ENCODE peak calls at places on chromosome 17, in nine cellular contexts. One of them, this sample, is unnamed.
A peak's percentile ranks its signal among the peaks of the same experiment; 100 is the strongest.

GRCh38 chr17:47989700-47990099 is 18.8 kb downstream of the CDK5RAP3 start:
- DNase-seq in stimulated activated CD8-positive, alpha-beta memory T cell treated with anti-CD3 and anti-CD28 coated beads, Interleukin-15, amount 100 ng/mL, for 1 hour: no peak
- DNase-seq in activated T-helper 1 cell treated with anti-CD3 and anti-CD28 coated beads, Interleukin-2, amount 50 U/mL, for 16 hours: no peak
- DNase-seq in hippocampal formation: no peak
- DNase-seq in HCT116: no peak
- DNase-seq in renal cortical epithelial cell: no peak
- DNase-seq in mesothelial cell of epicardium: no peak
- DNase-seq in left lung: no peak
- DNase-seq in left kidney: no peak
- DNase-seq in this sample: no peak

GRCh38 chr17:40351185-40352043 is 13.1 kb downstream of the GJD3 start:
- DNase-seq in stimulated activated CD8-positive, alpha-beta memory T cell treated with anti-CD3 and anti-CD28 coated beads, Interleukin-15, amount 100 ng/mL, for 1 hour: no peak
- DNase-seq in activated T-helper 1 cell treated with anti-CD3 and anti-CD28 coated beads, Interleukin-2, amount 50 U/mL, for 16 hours: no peak
- DNase-seq in hippocampal formation: no peak
- DNase-seq in HCT116: no peak
- DNase-seq in renal cortical epithelial cell: no peak
- DNase-seq in mesothelial cell of epicardium: no peak
- DNase-seq in left lung: peak; percentile 54
- DNase-seq in left kidney: peak; percentile 75
- DNase-seq in this sample: no peak

GRCh38 chr17:57211543-57211942 is 44.8 kb upstream of the MSI2 start:
- DNase-seq in stimulated activated CD8-positive, alpha-beta memory T cell treated with anti-CD3 and anti-CD28 coated beads, Interleukin-15, amount 100 ng/mL, for 1 hour: no peak
- DNase-seq in activated T-helper 1 cell treated with anti-CD3 and anti-CD28 coated beads, Interleukin-2, amount 50 U/mL, for 16 hours: no peak
- DNase-seq in hippocampal formation: no peak
- DNase-seq in HCT116: no peak
- DNase-seq in renal cortical epithelial cell: peak; percentile 61
- DNase-seq in mesothelial cell of epicardium: no peak
- DNase-seq in left lung: no peak
- DNase-seq in left kidney: no peak
- DNase-seq in this sample: peak; percentile 86

GRCh38 chr17:34665803-34666763 is 86.7 kb downstream of the TMEM132E start:
- DNase-seq in stimulated activated CD8-positive, alpha-beta memory T cell treated with anti-CD3 and anti-CD28 coated beads, Interleukin-15, amount 100 ng/mL, for 1 hour: no peak
- DNase-seq in activated T-helper 1 cell treated with anti-CD3 and anti-CD28 coated beads, Interleukin-2, amount 50 U/mL, for 16 hours: no peak
- DNase-seq in hippocampal formation: no peak
- DNase-seq in HCT116: no peak
- DNase-seq in renal cortical epithelial cell: no peak
- DNase-seq in mesothelial cell of epicardium: no peak
- DNase-seq in left lung: no peak
- DNase-seq in left kidney: peak; percentile 29
- DNase-seq in this sample: no peak

GRCh38 chr17:45006927-45007461 is 38.9 kb upstream of the C1QL1 start:
- DNase-seq in stimulated activated CD8-positive, alpha-beta memory T cell treated with anti-CD3 and anti-CD28 coated beads, Interleukin-15, amount 100 ng/mL, for 1 hour: no peak
- DNase-seq in activated T-helper 1 cell treated with anti-CD3 and anti-CD28 coated beads, Interleukin-2, amount 50 U/mL, for 16 hours: no peak
- DNase-seq in hippocampal formation: no peak
- DNase-seq in HCT116: no peak
- DNase-seq in renal cortical epithelial cell: no peak
- DNase-seq in mesothelial cell of epicardium: no peak
- DNase-seq in left lung: no peak
- DNase-seq in left kidney: peak; percentile 89
- DNase-seq in this sample: peak; percentile 29

GRCh38 chr17:57993471-57994365 is 5.7 kb upstream of the VEZF1 start:
- DNase-seq in stimulated activated CD8-positive, alpha-beta memory T cell treated with anti-CD3 and anti-CD28 coated beads, Interleukin-15, amount 100 ng/mL, for 1 hour: no peak
- DNase-seq in activated T-helper 1 cell treated with anti-CD3 and anti-CD28 coated beads, Interleukin-2, amount 50 U/mL, for 16 hours: no peak
- DNase-seq in hippocampal formation: no peak
- DNase-seq in HCT116: no peak
- DNase-seq in renal cortical epithelial cell: no peak
- DNase-seq in mesothelial cell of epicardium: no peak
- DNase-seq in left lung: no peak
- DNase-seq in left kidney: peak; percentile 55
- DNase-seq in this sample: no peak

GRCh38 chr17:57372156-57372555 is 115.8 kb downstream of the MSI2 start:
- DNase-seq in stimulated activated CD8-positive, alpha-beta memory T cell treated with anti-CD3 and anti-CD28 coated beads, Interleukin-15, amount 100 ng/mL, for 1 hour: no peak
- DNase-seq in activated T-helper 1 cell treated with anti-CD3 and anti-CD28 coated beads, Interleukin-2, amount 50 U/mL, for 16 hours: no peak
- DNase-seq in hippocampal formation: no peak
- DNase-seq in HCT116: peak; percentile 75
- DNase-seq in renal cortical epithelial cell: peak; percentile 89
- DNase-seq in mesothelial cell of epicardium: no peak
- DNase-seq in left lung: no peak
- DNase-seq in left kidney: no peak
- DNase-seq in this sample: peak; percentile 67

GRCh38 chr17:39028690-39029089 is 61.5 kb upstream of the FBXO47 start:
- DNase-seq in stimulated activated CD8-positive, alpha-beta memory T cell treated with anti-CD3 and anti-CD28 coated beads, Interleukin-15, amount 100 ng/mL, for 1 hour: no peak
- DNase-seq in activated T-helper 1 cell treated with anti-CD3 and anti-CD28 coated beads, Interleukin-2, amount 50 U/mL, for 16 hours: no peak
- DNase-seq in hippocampal formation: no peak
- DNase-seq in HCT116: no peak
- DNase-seq in renal cortical epithelial cell: no peak
- DNase-seq in mesothelial cell of epicardium: no peak
- DNase-seq in left lung: no peak
- DNase-seq in left kidney: no peak
- DNase-seq in this sample: no peak

GRCh38 chr17:55327225-55328088 is 62.7 kb downstream of the HLF start:
- DNase-seq in stimulated activated CD8-positive, alpha-beta memory T cell treated with anti-CD3 and anti-CD28 coated beads, Interleukin-15, amount 100 ng/mL, for 1 hour: no peak
- DNase-seq in activated T-helper 1 cell treated with anti-CD3 and anti-CD28 coated beads, Interleukin-2, amount 50 U/mL, for 16 hours: no peak
- DNase-seq in hippocampal formation: no peak
- DNase-seq in HCT116: no peak
- DNase-seq in renal cortical epithelial cell: peak; percentile 31
- DNase-seq in mesothelial cell of epicardium: no peak
- DNase-seq in left lung: no peak
- DNase-seq in left kidney: no peak
- DNase-seq in this sample: no peak

GRCh38 chr17:36188891-36189306 is 7.7 kb downstream of the CCL3L1 start:
- DNase-seq in stimulated activated CD8-positive, alpha-beta memory T cell treated with anti-CD3 and anti-CD28 coated beads, Interleukin-15, amount 100 ng/mL, for 1 hour: no peak
- DNase-seq in activated T-helper 1 cell treated with anti-CD3 and anti-CD28 coated beads, Interleukin-2, amount 50 U/mL, for 16 hours: no peak
- DNase-seq in hippocampal formation: no peak
- DNase-seq in HCT116: no peak
- DNase-seq in renal cortical epithelial cell: no peak
- DNase-seq in mesothelial cell of epicardium: no peak
- DNase-seq in left lung: no peak
- DNase-seq in left kidney: peak; percentile 26
- DNase-seq in this sample: no peak

GRCh38 chr17:50908860-50909764 is 43.0 kb upstream of the TOB1 start:
- DNase-seq in stimulated activated CD8-positive, alpha-beta memory T cell treated with anti-CD3 and anti-CD28 coated beads, Interleukin-15, amount 100 ng/mL, for 1 hour: no peak
- DNase-seq in activated T-helper 1 cell treated with anti-CD3 and anti-CD28 coated beads, Interleukin-2, amount 50 U/mL, for 16 hours: no peak
- DNase-seq in hippocampal formation: no peak
- DNase-seq in HCT116: no peak
- DNase-seq in renal cortical epithelial cell: peak; percentile 57
- DNase-seq in mesothelial cell of epicardium: no peak
- DNase-seq in left lung: no peak
- DNase-seq in left kidney: peak; percentile 62
- DNase-seq in this sample: no peak

GRCh38 chr17:79624658-79625478 is 14.0 kb upstream of the RBFOX3 start:
- DNase-seq in stimulated activated CD8-positive, alpha-beta memory T cell treated with anti-CD3 and anti-CD28 coated beads, Interleukin-15, amount 100 ng/mL, for 1 hour: no peak
- DNase-seq in activated T-helper 1 cell treated with anti-CD3 and anti-CD28 coated beads, Interleukin-2, amount 50 U/mL, for 16 hours: no peak
- DNase-seq in hippocampal formation: no peak
- DNase-seq in HCT116: no peak
- DNase-seq in renal cortical epithelial cell: no peak
- DNase-seq in mesothelial cell of epicardium: peak; percentile 9
- DNase-seq in left lung: peak; percentile 24
- DNase-seq in left kidney: no peak
- DNase-seq in this sample: no peak

GRCh38 chr17:81512560-81512983 is at the start of gene ACTG1:
- DNase-seq in stimulated activated CD8-positive, alpha-beta memory T cell treated with anti-CD3 and anti-CD28 coated beads, Interleukin-15, amount 100 ng/mL, for 1 hour: peak; percentile 80
- DNase-seq in activated T-helper 1 cell treated with anti-CD3 and anti-CD28 coated beads, Interleukin-2, amount 50 U/mL, for 16 hours: peak; percentile 90
- DNase-seq in hippocampal formation: peak; percentile 87
- DNase-seq in HCT116: peak; percentile 80
- DNase-seq in renal cortical epithelial cell: peak; percentile 69
- DNase-seq in mesothelial cell of epicardium: peak; percentile 87
- DNase-seq in left lung: peak; percentile 96
- DNase-seq in left kidney: peak; percentile 97
- DNase-seq in this sample: peak; percentile 97

GRCh38 chr17:79338589-79338988 is 264.0 kb downstream of the ENGASE start:
- DNase-seq in stimulated activated CD8-positive, alpha-beta memory T cell treated with anti-CD3 and anti-CD28 coated beads, Interleukin-15, amount 100 ng/mL, for 1 hour: no peak
- DNase-seq in activated T-helper 1 cell treated with anti-CD3 and anti-CD28 coated beads, Interleukin-2, amount 50 U/mL, for 16 hours: no peak
- DNase-seq in hippocampal formation: no peak
- DNase-seq in HCT116: no peak
- DNase-seq in renal cortical epithelial cell: peak; percentile 33
- DNase-seq in mesothelial cell of epicardium: no peak
- DNase-seq in left lung: no peak
- DNase-seq in left kidney: no peak
- DNase-seq in this sample: peak; percentile 30

GRCh38 chr17:37462492-37462891 is 27.2 kb upstream of the DUSP14 start:
- DNase-seq in stimulated activated CD8-positive, alpha-beta memory T cell treated with anti-CD3 and anti-CD28 coated beads, Interleukin-15, amount 100 ng/mL, for 1 hour: no peak
- DNase-seq in activated T-helper 1 cell treated with anti-CD3 and anti-CD28 coated beads, Interleukin-2, amount 50 U/mL, for 16 hours: no peak
- DNase-seq in hippocampal formation: no peak
- DNase-seq in HCT116: no peak
- DNase-seq in renal cortical epithelial cell: no peak
- DNase-seq in mesothelial cell of epicardium: no peak
- DNase-seq in left lung: no peak
- DNase-seq in left kidney: no peak
- DNase-seq in this sample: no peak

GRCh38 chr17:37481001-37481665 is 8.6 kb upstream of the DUSP14 start:
- DNase-seq in stimulated activated CD8-positive, alpha-beta memory T cell treated with anti-CD3 and anti-CD28 coated beads, Interleukin-15, amount 100 ng/mL, for 1 hour: no peak
- DNase-seq in activated T-helper 1 cell treated with anti-CD3 and anti-CD28 coated beads, Interleukin-2, amount 50 U/mL, for 16 hours: no peak
- DNase-seq in hippocampal formation: no peak
- DNase-seq in HCT116: no peak
- DNase-seq in renal cortical epithelial cell: no peak
- DNase-seq in mesothelial cell of epicardium: no peak
- DNase-seq in left lung: no peak
- DNase-seq in left kidney: no peak
- DNase-seq in this sample: no peak

GRCh38 chr17:11144358-11145233 is 96.4 kb upstream of the SHISA6 start:
- DNase-seq in stimulated activated CD8-positive, alpha-beta memory T cell treated with anti-CD3 and anti-CD28 coated beads, Interleukin-15, amount 100 ng/mL, for 1 hour: no peak
- DNase-seq in activated T-helper 1 cell treated with anti-CD3 and anti-CD28 coated beads, Interleukin-2, amount 50 U/mL, for 16 hours: no peak
- DNase-seq in hippocampal formation: no peak
- DNase-seq in HCT116: no peak
- DNase-seq in renal cortical epithelial cell: peak; percentile 3
- DNase-seq in mesothelial cell of epicardium: no peak
- DNase-seq in left lung: no peak
- DNase-seq in left kidney: peak; percentile 78
- DNase-seq in this sample: peak; percentile 29

GRCh38 chr17:75624021-75624420 is 9.2 kb upstream of the SMIM5 start:
- DNase-seq in stimulated activated CD8-positive, alpha-beta memory T cell treated with anti-CD3 and anti-CD28 coated beads, Interleukin-15, amount 100 ng/mL, for 1 hour: no peak
- DNase-seq in activated T-helper 1 cell treated with anti-CD3 and anti-CD28 coated beads, Interleukin-2, amount 50 U/mL, for 16 hours: no peak
- DNase-seq in hippocampal formation: no peak
- DNase-seq in HCT116: no peak
- DNase-seq in renal cortical epithelial cell: no peak
- DNase-seq in mesothelial cell of epicardium: no peak
- DNase-seq in left lung: no peak
- DNase-seq in left kidney: no peak
- DNase-seq in this sample: no peak

GRCh38 chr17:65698381-65699061 is 137.1 kb upstream of the AXIN2 start:
- DNase-seq in stimulated activated CD8-positive, alpha-beta memory T cell treated with anti-CD3 and anti-CD28 coated beads, Interleukin-15, amount 100 ng/mL, for 1 hour: no peak
- DNase-seq in activated T-helper 1 cell treated with anti-CD3 and anti-CD28 coated beads, Interleukin-2, amount 50 U/mL, for 16 hours: no peak
- DNase-seq in hippocampal formation: no peak
- DNase-seq in HCT116: no peak
- DNase-seq in renal cortical epithelial cell: peak; percentile 95
- DNase-seq in mesothelial cell of epicardium: no peak
- DNase-seq in left lung: no peak
- DNase-seq in left kidney: peak; percentile 58
- DNase-seq in this sample: peak; percentile 57

GRCh38 chr17:49022391-49022941 is 25.3 kb downstream of the IGF2BP1 start:
- DNase-seq in stimulated activated CD8-positive, alpha-beta memory T cell treated with anti-CD3 and anti-CD28 coated beads, Interleukin-15, amount 100 ng/mL, for 1 hour: no peak
- DNase-seq in activated T-helper 1 cell treated with anti-CD3 and anti-CD28 coated beads, Interleukin-2, amount 50 U/mL, for 16 hours: no peak
- DNase-seq in hippocampal formation: no peak
- DNase-seq in HCT116: no peak
- DNase-seq in renal cortical epithelial cell: peak; percentile 80
- DNase-seq in mesothelial cell of epicardium: no peak
- DNase-seq in left lung: no peak
- DNase-seq in left kidney: peak; percentile 93
- DNase-seq in this sample: peak; percentile 65

GRCh38 chr17:77846531-77847085 is 111.9 kb upstream of the TNRC6C start:
- DNase-seq in stimulated activated CD8-positive, alpha-beta memory T cell treated with anti-CD3 and anti-CD28 coated beads, Interleukin-15, amount 100 ng/mL, for 1 hour: no peak
- DNase-seq in activated T-helper 1 cell treated with anti-CD3 and anti-CD28 coated beads, Interleukin-2, amount 50 U/mL, for 16 hours: no peak
- DNase-seq in hippocampal formation: no peak
- DNase-seq in HCT116: no peak
- DNase-seq in renal cortical epithelial cell: no peak
- DNase-seq in mesothelial cell of epicardium: no peak
- DNase-seq in left lung: peak; percentile 59
- DNase-seq in left kidney: no peak
- DNase-seq in this sample: no peak

GRCh38 chr17:15185625-15185991 is 79.5 kb downstream of the PMP22 start:
- DNase-seq in stimulated activated CD8-positive, alpha-beta memory T cell treated with anti-CD3 and anti-CD28 coated beads, Interleukin-15, amount 100 ng/mL, for 1 hour: no peak
- DNase-seq in activated T-helper 1 cell treated with anti-CD3 and anti-CD28 coated beads, Interleukin-2, amount 50 U/mL, for 16 hours: no peak
- DNase-seq in hippocampal formation: no peak
- DNase-seq in HCT116: no peak
- DNase-seq in renal cortical epithelial cell: no peak
- DNase-seq in mesothelial cell of epicardium: no peak
- DNase-seq in left lung: no peak
- DNase-seq in left kidney: peak; percentile 39
- DNase-seq in this sample: no peak

GRCh38 chr17:28381141-28381825 is 9.8 kb downstream of the SARM1 start:
- DNase-seq in stimulated activated CD8-positive, alpha-beta memory T cell treated with anti-CD3 and anti-CD28 coated beads, Interleukin-15, amount 100 ng/mL, for 1 hour: no peak
- DNase-seq in activated T-helper 1 cell treated with anti-CD3 and anti-CD28 coated beads, Interleukin-2, amount 50 U/mL, for 16 hours: no peak
- DNase-seq in hippocampal formation: no peak
- DNase-seq in HCT116: no peak
- DNase-seq in renal cortical epithelial cell: no peak
- DNase-seq in mesothelial cell of epicardium: no peak
- DNase-seq in left lung: peak; percentile 87
- DNase-seq in left kidney: peak; percentile 81
- DNase-seq in this sample: no peak